ENCODE peak calls at places on chromosomes 3 and 15, in eight cellular contexts. M is AG09309, I is mammary epithelial cell, V is choroid plexus epithelial cell, L is spleen, Z is left ventricle myocardium inferior, O is progenitor cell of endocrine pancreas, A is cardiac fibroblast. D is an unnamed sample.

GRCh38 chr3:66099541-66100065 is 60.9 kb upstream of the MAGI1 start:
- DNase-seq in M (no peak), I (peak; percentile 18), V (no peak), L (no peak), Z (no peak), O (no peak), A (no peak), D (no peak)

GRCh38 chr15:88792342-88793282 is 10.6 kb upstream of the ACAN start:
- DNase-seq in M (no peak), I (peak; percentile 76), V (no peak), L (no peak), Z (no peak), O (no peak), A (no peak), D (no peak)

GRCh38 chr15:68315495-68316007 is 38.0 kb downstream of the FEM1B start:
- DNase-seq in M (no peak), I (no peak), V (peak; percentile 68), L (peak; percentile 69), Z (no peak), O (peak; percentile 4), A (no peak), D (no peak)

GRCh38 chr15:47616876-47617275 is 100.4 kb upstream of the SEMA6D start:
- DNase-seq in M (no peak), I (no peak), V (no peak), L (no peak), Z (no peak), O (no peak), A (no peak), D (no peak)

GRCh38 chr3:154970796-154971195 is 109.3 kb upstream of the MME start:
- DNase-seq in M (peak; percentile 96), I (peak; percentile 79), V (peak; percentile 93), L (no peak), Z (no peak), O (no peak), A (peak; percentile 92), D (no peak)

GRCh38 chr15:57297630-57298029 is 78.7 kb upstream of the CGNL1 start:
- DNase-seq in M (no peak), I (no peak), V (no peak), L (no peak), Z (no peak), O (no peak), A (no peak), D (no peak)

GRCh38 chr15:77507151-77507847 is 86.6 kb downstream of the HMG20A start:
- DNase-seq in M (no peak), I (peak; percentile 54), V (no peak), L (no peak), Z (peak; percentile 75), O (no peak), A (peak; percentile 41), D (no peak)

GRCh38 chr3:127088511-127089430 is 104.2 kb upstream of the PRR23E start:
- DNase-seq in M (no peak), I (no peak), V (no peak), L (peak; percentile 69), Z (peak; percentile 12), O (no peak), A (no peak), D (no peak)

GRCh38 chr15:94075349-94075748 is 156.0 kb upstream of the MCTP2 start:
- DNase-seq in M (no peak), I (no peak), V (no peak), L (no peak), Z (peak; percentile 76), O (no peak), A (peak; percentile 26), D (peak; percentile 62)

GRCh38 chr3:175477651-175478224 is 618.6 kb downstream of the NAALADL2 start:
- DNase-seq in M (no peak), I (no peak), V (no peak), L (no peak), Z (no peak), O (no peak), A (no peak), D (no peak)

GRCh38 chr15:87626835-87627234 is 629.7 kb downstream of the NTRK3 start:
- DNase-seq in M (no peak), I (no peak), V (no peak), L (no peak), Z (no peak), O (no peak), A (no peak), D (no peak)

GRCh38 chr15:89383635-89384604 is 49.3 kb upstream of the POLG start:
- DNase-seq in M (no peak), I (peak; percentile 54), V (peak; percentile 60), L (peak; percentile 56), Z (peak; percentile 60), O (no peak), A (peak; percentile 70), D (peak; percentile 72)

GRCh38 chr15:56052389-56053045 is 59.1 kb upstream of the NEDD4 start:
- DNase-seq in M (peak; percentile 29), I (peak; percentile 48), V (peak; percentile 75), L (no peak), Z (no peak), O (no peak), A (peak; percentile 76), D (no peak)

GRCh38 chr3:177336841-177337430 is 139.7 kb upstream of the TBL1XR1 start:
- DNase-seq in M (no peak), I (no peak), V (peak; percentile 63), L (no peak), Z (no peak), O (no peak), A (peak; percentile 35), D (no peak)

GRCh38 chr3:49721861-49722781 is 1.6 kb downstream of the GMPPB start:
- DNase-seq in M (no peak), I (no peak), V (no peak), L (peak; percentile 76), Z (no peak), O (peak; percentile 10), A (no peak), D (no peak)

GRCh38 chr3:50275160-50275995 is 3.5 kb upstream of the LSMEM2 start:
- DNase-seq in M (no peak), I (no peak), V (no peak), L (no peak), Z (no peak), O (no peak), A (no peak), D (no peak)

GRCh38 chr15:40536501-40536900 is 28.3 kb downstream of the CCDC32 start:
- DNase-seq in M (no peak), I (no peak), V (peak; percentile 83), L (no peak), Z (no peak), O (no peak), A (peak; percentile 72), D (no peak)

GRCh38 chr3:172134352-172134751 is 95.0 kb downstream of the FNDC3B start:
- DNase-seq in M (no peak), I (no peak), V (peak; percentile 45), L (no peak), Z (no peak), O (no peak), A (no peak), D (no peak)

GRCh38 chr3:133271491-133271890 is 128.4 kb upstream of the BFSP2 start:
- DNase-seq in M (no peak), I (no peak), V (no peak), L (no peak), Z (no peak), O (no peak), A (no peak), D (no peak)
- TF ChIP-seq CTCF in M (no peak), I (no peak), V (no peak), L (no peak), Z (no peak), O (no peak), A (no peak), D (no peak)

DNA sequence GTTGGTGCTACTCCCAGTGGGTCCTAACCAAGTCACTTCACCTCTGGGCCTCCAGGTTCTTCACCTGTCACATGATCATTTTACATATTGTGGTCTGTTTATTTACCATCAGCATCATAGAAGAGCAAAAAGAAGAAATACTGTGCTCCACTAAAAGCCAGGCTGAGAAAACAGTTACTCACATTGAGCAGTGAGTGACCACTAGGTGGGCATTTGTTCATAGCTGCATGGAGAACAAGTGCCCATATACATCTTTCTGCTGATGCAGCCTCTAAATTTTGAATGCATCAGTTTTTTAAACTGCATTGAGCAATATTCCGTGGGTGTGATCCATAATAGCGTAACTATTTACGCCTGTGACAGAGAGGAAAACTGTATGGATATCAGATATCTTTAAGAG is 76.2 kb downstream of the DCUN1D1 start:
- DNase-seq in M (no peak), I (no peak), V (no peak), L (no peak), Z (no peak), O (no peak), A (no peak), D (no peak)
- TF ChIP-seq CTCF in M (no peak), I (peak; percentile 1), V (peak; percentile 37), L (no peak), Z (no peak), O (peak; percentile 28), A (no peak), D (no peak)

GRCh38 chr3:72891053-72891855 is 3.4 kb downstream of the GXYLT2 start:
- DNase-seq in M (peak; percentile 96), I (peak; percentile 77), V (peak; percentile 100), L (no peak), Z (peak; percentile 67), O (no peak), A (peak; percentile 98), D (peak; percentile 27)
- TF ChIP-seq CTCF in M (peak; percentile 14), I (no peak), V (peak; percentile 43), L (no peak), Z (no peak), O (no peak), A (peak; percentile 19), D (no peak)

GRCh38 chr3:11021611-11022011 is 29.1 kb downstream of the SLC6A1 start:
- DNase-seq in M (no peak), I (no peak), V (no peak), L (no peak), Z (no peak), O (no peak), A (no peak), D (no peak)
- TF ChIP-seq CTCF in M (no peak), I (no peak), V (no peak), L (no peak), Z (no peak), O (no peak), A (no peak), D (no peak)

D was measured in glutamatergic neuron.